ENCODE peak calls at places on chromosomes 5 and 9, in five cellular contexts. T is SJSA1; V is kidney; X is CD8-positive, alpha-beta T cell; D is H9. B is an unnamed sample.

GRCh38 chr5:87850843-87851242 is 417.8 kb downstream of the TMEM161B start:
- DNase-seq in D (no peak), T (no peak), V (no peak), X (no peak), B (no peak)

GRCh38 chr5:80781356-80781755 is 126.6 kb upstream of the DHFR start:
- DNase-seq in T (peak), D (no peak), V (no peak), X (no peak), B (no peak)

GRCh38 chr5:27473300-27474053 is 435.1 kb upstream of the CDH9 start:
- DNase-seq in T (no peak), X (no peak), V (no peak), D (no peak), B (no peak)

GRCh38 chr5:68423154-68423811 is 207.7 kb downstream of the PIK3R1 start:
- DNase-seq in X (no peak), D (no peak), V (no peak), T (no peak), B (no peak)

GRCh38 chr9:116151966-116152381 is 1.6 kb upstream of the PAPPA start:
- DNase-seq in T (peak), V (no peak), X (no peak), D (no peak), B (peak)

GRCh38 chr9:100573655-100574260 is 4.1 kb upstream of the CAVIN4 start:
- DNase-seq in X (no peak), V (no peak), D (no peak), T (no peak), B (no peak)

GRCh38 chr5:178287791-178288105 is 55.1 kb upstream of the PHYKPL start:
- DNase-seq in V (peak), X (no peak), D (no peak), T (no peak), B (peak)

GRCh38 chr5:73938938-73939320 is 312.9 kb downstream of the ARHGEF28 start:
- DNase-seq in X (no peak), T (no peak), D (no peak), V (no peak), B (peak)

GRCh38 chr5:160315968-160316367 is 3.6 kb upstream of the CCNJL start:
- DNase-seq in T (peak), V (no peak), X (no peak), D (no peak), B (no peak)

GRCh38 chr5:147193123-147193522 is 41.7 kb upstream of the STK32A start:
- DNase-seq in T (no peak), V (no peak), D (no peak), X (no peak), B (no peak)

GRCh38 chr9:94083384-94083783 is 880 bp upstream of the PTPDC1 start:
- DNase-seq in V (no peak), D (no peak), X (no peak), T (no peak), B (no peak)

GRCh38 chr9:90044710-90045151 is 439.9 kb downstream of the GADD45G start:
- DNase-seq in T (peak), X (no peak), D (no peak), V (no peak), B (no peak)

GRCh38 chr5:88142801-88143692 is 125.6 kb downstream of the TMEM161B start:
- DNase-seq in D (no peak), X (no peak), V (no peak), T (no peak), B (no peak)

GRCh38 chr9:124497441-124497840 is 9.8 kb downstream of the NR5A1 start:
- DNase-seq in D (no peak), V (peak), X (no peak), T (no peak), B (no peak)

GRCh38 chr9:126965541-126966428 is 51.2 kb downstream of the RALGPS1 start:
- DNase-seq in V (no peak), D (peak), X (peak), T (peak), B (peak)

GRCh38 chr5:174402224-174402812 is 322.1 kb upstream of the MSX2 start:
- DNase-seq in V (no peak), X (no peak), D (no peak), T (no peak), B (no peak)

GRCh38 chr5:83554686-83555085 is 83.1 kb downstream of the VCAN start:
- DNase-seq in V (no peak), X (no peak), T (peak), D (no peak), B (no peak)

GRCh38 chr9:121703014-121703734 is 51.7 kb downstream of the DAB2IP start:
- DNase-seq in X (no peak), T (no peak), V (no peak), D (no peak), B (peak)
- H3K27ac ChIP-seq in X (no peak), T (no peak), V (no peak), D (no peak), B (no peak)

GRCh38 chr5:38249286-38249685 is 9.1 kb upstream of the EGFLAM start:
- DNase-seq in V (no peak), T (no peak), D (no peak), X (no peak), B (no peak)
- H3K27ac ChIP-seq in V (no peak), T (no peak), D (no peak), X (no peak), B (no peak)

GRCh38 chr9:34428325-34428958 is 29.9 kb downstream of the FAM219A start:
- DNase-seq in D (no peak), T (no peak), X (no peak), V (no peak), B (no peak)
- H3K27ac ChIP-seq in D (no peak), T (no peak), X (no peak), V (no peak), B (no peak)

DNA sequence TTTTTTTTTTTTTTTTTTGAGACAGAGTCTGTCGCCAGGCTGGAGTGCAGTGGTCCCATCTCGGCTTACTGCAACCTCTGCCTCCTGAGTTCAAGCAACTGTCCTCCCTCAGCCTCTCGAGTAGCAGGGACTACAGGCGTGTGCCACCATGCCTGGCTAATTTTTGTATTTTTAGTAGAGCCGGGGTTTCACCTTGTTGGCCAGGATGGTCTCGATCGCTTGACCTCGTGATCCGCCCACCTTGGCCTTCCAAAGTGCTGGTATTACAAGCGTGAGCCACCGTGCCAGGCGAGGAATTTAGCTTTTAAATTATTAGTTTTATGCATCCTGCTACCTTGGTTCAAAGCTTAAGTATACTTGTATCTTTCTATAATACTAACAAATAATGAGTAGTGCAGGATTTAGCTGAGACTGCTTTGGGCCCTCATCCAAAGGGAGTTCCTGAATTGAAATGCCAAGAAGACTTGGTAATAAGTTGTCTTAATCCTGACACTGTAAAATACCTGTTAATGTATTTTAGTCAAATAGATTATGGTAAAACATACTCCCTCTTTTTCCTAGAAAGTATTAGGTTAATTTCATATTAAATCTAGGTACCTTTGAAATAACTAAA is 5.0 kb downstream of the CDC42SE2 start:
- DNase-seq in D (no peak), V (no peak), X (no peak), T (no peak), B (no peak)
- H3K27ac ChIP-seq in D (no peak), V (no peak), X (no peak), T (no peak), B (no peak)

GRCh38 chr9:71966601-71967000 is 55.2 kb downstream of the C9orf85 start:
- DNase-seq in D (peak), T (no peak), V (no peak), X (no peak), B (no peak)
- H3K27ac ChIP-seq in D (no peak), T (no peak), V (no peak), X (no peak), B (no peak)

B was measured in osteoblast.